ENCODE peak calls at places on chromosomes 5 and 9, in ten cellular contexts. One of them, this sample, is unnamed.
A peak's percentile ranks its signal among the peaks of the same experiment; 100 is the strongest.

GRCh38 chr5:151448038-151448985 is 909 bp downstream of the SLC36A1 start:
- DNase-seq in upper lobe of right lung: no peak
- DNase-seq in AG09309: no peak
- DNase-seq in HCT116: no peak
- DNase-seq in keratinocyte: no peak
- DNase-seq in astrocyte of the spinal cord: no peak
- DNase-seq in cardiac fibroblast: peak; percentile 18
- DNase-seq in cardiac muscle cell: peak; percentile 47
- DNase-seq in neural progenitor cell: peak; percentile 67
- DNase-seq in OCI-LY7: peak; percentile 49
- DNase-seq in this sample: peak; percentile 8

GRCh38 chr9:133571491-133571890 is 37.0 kb downstream of the ADAMTSL2 start:
- DNase-seq in AG09309: no peak
- DNase-seq in HCT116: no peak
- DNase-seq in keratinocyte: no peak
- DNase-seq in OCI-LY7: no peak
- DNase-seq in cardiac muscle cell: no peak
- DNase-seq in upper lobe of right lung: no peak
- DNase-seq in astrocyte of the spinal cord: no peak
- DNase-seq in cardiac fibroblast: no peak
- DNase-seq in neural progenitor cell: no peak
- DNase-seq in this sample: no peak

GRCh38 chr9:131310833-131311554 is 21.5 kb downstream of the PLPP7 start:
- DNase-seq in astrocyte of the spinal cord: no peak
- DNase-seq in cardiac muscle cell: no peak
- DNase-seq in upper lobe of right lung: no peak
- DNase-seq in neural progenitor cell: peak; percentile 18
- DNase-seq in AG09309: no peak
- DNase-seq in cardiac fibroblast: no peak
- DNase-seq in HCT116: no peak
- DNase-seq in OCI-LY7: peak; percentile 7
- DNase-seq in keratinocyte: no peak
- DNase-seq in this sample: no peak

GRCh38 chr9:12774861-12775367 is at the start of gene LURAP1L:
- DNase-seq in cardiac muscle cell: peak; percentile 65
- DNase-seq in astrocyte of the spinal cord: peak; percentile 78
- DNase-seq in upper lobe of right lung: no peak
- DNase-seq in keratinocyte: no peak
- DNase-seq in cardiac fibroblast: peak; percentile 82
- DNase-seq in OCI-LY7: no peak
- DNase-seq in neural progenitor cell: peak; percentile 70
- DNase-seq in HCT116: peak; percentile 70
- DNase-seq in AG09309: no peak
- DNase-seq in this sample: peak; percentile 86

GRCh38 chr9:7394007-7394774 is 405.4 kb downstream of the DMAC1 start:
- DNase-seq in neural progenitor cell: peak; percentile 67
- DNase-seq in AG09309: no peak
- DNase-seq in HCT116: no peak
- DNase-seq in OCI-LY7: no peak
- DNase-seq in cardiac muscle cell: peak; percentile 18
- DNase-seq in cardiac fibroblast: no peak
- DNase-seq in keratinocyte: no peak
- DNase-seq in upper lobe of right lung: no peak
- DNase-seq in astrocyte of the spinal cord: no peak
- DNase-seq in this sample: no peak

GRCh38 chr5:3517331-3517730 is 78.3 kb upstream of the IRX1 start:
- DNase-seq in HCT116: no peak
- DNase-seq in AG09309: no peak
- DNase-seq in neural progenitor cell: peak; percentile 72
- DNase-seq in cardiac muscle cell: no peak
- DNase-seq in cardiac fibroblast: no peak
- DNase-seq in upper lobe of right lung: no peak
- DNase-seq in astrocyte of the spinal cord: no peak
- DNase-seq in OCI-LY7: no peak
- DNase-seq in keratinocyte: no peak
- DNase-seq in this sample: no peak

GRCh38 chr9:33220681-33221567 is 19.0 kb upstream of the SPINK4 start:
- DNase-seq in cardiac muscle cell: no peak
- DNase-seq in cardiac fibroblast: no peak
- DNase-seq in keratinocyte: no peak
- DNase-seq in AG09309: no peak
- DNase-seq in astrocyte of the spinal cord: no peak
- DNase-seq in OCI-LY7: peak; percentile 65
- DNase-seq in upper lobe of right lung: no peak
- DNase-seq in neural progenitor cell: no peak
- DNase-seq in HCT116: no peak
- DNase-seq in this sample: no peak

GRCh38 chr5:66720776-66721175 is 124.6 kb downstream of the MAST4 start:
- DNase-seq in cardiac muscle cell: no peak
- DNase-seq in AG09309: no peak
- DNase-seq in upper lobe of right lung: no peak
- DNase-seq in OCI-LY7: no peak
- DNase-seq in cardiac fibroblast: no peak
- DNase-seq in keratinocyte: no peak
- DNase-seq in neural progenitor cell: no peak
- DNase-seq in astrocyte of the spinal cord: no peak
- DNase-seq in HCT116: no peak
- DNase-seq in this sample: no peak

GRCh38 chr5:125357660-125358059 is 611.2 kb upstream of the ZNF608 start:
- DNase-seq in HCT116: no peak
- DNase-seq in cardiac muscle cell: no peak
- DNase-seq in cardiac fibroblast: no peak
- DNase-seq in neural progenitor cell: no peak
- DNase-seq in upper lobe of right lung: no peak
- DNase-seq in OCI-LY7: no peak
- DNase-seq in astrocyte of the spinal cord: no peak
- DNase-seq in AG09309: no peak
- DNase-seq in keratinocyte: no peak
- DNase-seq in this sample: no peak

GRCh38 chr5:141477169-141477568 is 1.4 kb downstream of the PCDHGC3 start:
- DNase-seq in HCT116: no peak
- DNase-seq in upper lobe of right lung: no peak
- DNase-seq in keratinocyte: no peak
- DNase-seq in cardiac fibroblast: no peak
- DNase-seq in AG09309: no peak
- DNase-seq in neural progenitor cell: no peak
- DNase-seq in cardiac muscle cell: no peak
- DNase-seq in OCI-LY7: no peak
- DNase-seq in astrocyte of the spinal cord: no peak
- DNase-seq in this sample: no peak

GRCh38 chr5:141477815-141478214 is 2.0 kb downstream of the PCDHGC3 start:
- DNase-seq in cardiac muscle cell: no peak
- DNase-seq in cardiac fibroblast: no peak
- DNase-seq in neural progenitor cell: no peak
- DNase-seq in upper lobe of right lung: no peak
- DNase-seq in keratinocyte: no peak
- DNase-seq in astrocyte of the spinal cord: no peak
- DNase-seq in OCI-LY7: no peak
- DNase-seq in AG09309: no peak
- DNase-seq in HCT116: no peak
- DNase-seq in this sample: no peak

GRCh38 chr5:141476132-141476909 is 555 bp downstream of the PCDHGC3 start:
- DNase-seq in upper lobe of right lung: peak; percentile 72
- DNase-seq in cardiac muscle cell: peak; percentile 31
- DNase-seq in HCT116: no peak
- DNase-seq in keratinocyte: no peak
- DNase-seq in AG09309: peak; percentile 46
- DNase-seq in cardiac fibroblast: peak; percentile 81
- DNase-seq in astrocyte of the spinal cord: peak; percentile 85
- DNase-seq in neural progenitor cell: peak; percentile 75
- DNase-seq in OCI-LY7: peak; percentile 43
- DNase-seq in this sample: peak; percentile 82

GRCh38 chr5:141478321-141478945 is 2.7 kb downstream of the PCDHGC3 start:
- DNase-seq in AG09309: no peak
- DNase-seq in OCI-LY7: no peak
- DNase-seq in keratinocyte: peak; percentile 44
- DNase-seq in cardiac muscle cell: no peak
- DNase-seq in upper lobe of right lung: peak; percentile 91
- DNase-seq in neural progenitor cell: no peak
- DNase-seq in astrocyte of the spinal cord: peak; percentile 29
- DNase-seq in cardiac fibroblast: no peak
- DNase-seq in HCT116: no peak
- DNase-seq in this sample: peak; percentile 51

GRCh38 chr5:141475625-141476131 is at the start of gene PCDHGC3:
- DNase-seq in OCI-LY7: peak; percentile 85
- DNase-seq in neural progenitor cell: peak; percentile 95
- DNase-seq in HCT116: no peak
- DNase-seq in keratinocyte: peak; percentile 63
- DNase-seq in upper lobe of right lung: peak; percentile 91
- DNase-seq in cardiac muscle cell: peak; percentile 88
- DNase-seq in cardiac fibroblast: peak; percentile 95
- DNase-seq in AG09309: peak; percentile 87
- DNase-seq in astrocyte of the spinal cord: peak; percentile 97
- DNase-seq in this sample: peak; percentile 95
- TF ChIP-seq CTCF in OCI-LY7: peak; percentile 72
- TF ChIP-seq CTCF in neural progenitor cell: peak; percentile 43
- TF ChIP-seq CTCF in HCT116: no peak
- TF ChIP-seq CTCF in keratinocyte: peak; percentile 20
- TF ChIP-seq CTCF in upper lobe of right lung: peak; percentile 39
- TF ChIP-seq CTCF in cardiac muscle cell: peak; percentile 15
- TF ChIP-seq CTCF in cardiac fibroblast: peak; percentile 11
- TF ChIP-seq CTCF in AG09309: peak; percentile 47
- TF ChIP-seq CTCF in astrocyte of the spinal cord: peak; percentile 43
- TF ChIP-seq CTCF in this sample: no peak

DNA sequence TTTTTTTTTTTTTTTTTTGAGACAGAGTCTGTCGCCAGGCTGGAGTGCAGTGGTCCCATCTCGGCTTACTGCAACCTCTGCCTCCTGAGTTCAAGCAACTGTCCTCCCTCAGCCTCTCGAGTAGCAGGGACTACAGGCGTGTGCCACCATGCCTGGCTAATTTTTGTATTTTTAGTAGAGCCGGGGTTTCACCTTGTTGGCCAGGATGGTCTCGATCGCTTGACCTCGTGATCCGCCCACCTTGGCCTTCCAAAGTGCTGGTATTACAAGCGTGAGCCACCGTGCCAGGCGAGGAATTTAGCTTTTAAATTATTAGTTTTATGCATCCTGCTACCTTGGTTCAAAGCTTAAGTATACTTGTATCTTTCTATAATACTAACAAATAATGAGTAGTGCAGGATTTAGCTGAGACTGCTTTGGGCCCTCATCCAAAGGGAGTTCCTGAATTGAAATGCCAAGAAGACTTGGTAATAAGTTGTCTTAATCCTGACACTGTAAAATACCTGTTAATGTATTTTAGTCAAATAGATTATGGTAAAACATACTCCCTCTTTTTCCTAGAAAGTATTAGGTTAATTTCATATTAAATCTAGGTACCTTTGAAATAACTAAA is 5.0 kb downstream of the CDC42SE2 start:
- DNase-seq in HCT116: no peak
- DNase-seq in OCI-LY7: no peak
- DNase-seq in AG09309: no peak
- DNase-seq in cardiac muscle cell: no peak
- DNase-seq in neural progenitor cell: no peak
- DNase-seq in cardiac fibroblast: peak; percentile 19
- DNase-seq in astrocyte of the spinal cord: peak; percentile 12
- DNase-seq in upper lobe of right lung: no peak
- DNase-seq in keratinocyte: no peak
- DNase-seq in this sample: no peak
- H3K4me3 ChIP-seq in HCT116: no peak overlapping the region
- H3K4me3 ChIP-seq in OCI-LY7: no peak overlapping the region
- H3K4me3 ChIP-seq in AG09309: no peak overlapping the region
- H3K4me3 ChIP-seq in cardiac muscle cell: no peak overlapping the region
- H3K4me3 ChIP-seq in neural progenitor cell: no peak overlapping the region
- H3K4me3 ChIP-seq in cardiac fibroblast: no peak overlapping the region
- H3K4me3 ChIP-seq in astrocyte of the spinal cord: no peak overlapping the region
- H3K4me3 ChIP-seq in upper lobe of right lung: no peak overlapping the region
- H3K4me3 ChIP-seq in keratinocyte: no peak overlapping the region
- H3K4me3 ChIP-seq in this sample: no peak overlapping the region

GRCh38 chr5:127302509-127302908 is 11.9 kb downstream of the MEGF10 start:
- DNase-seq in HCT116: no peak
- DNase-seq in neural progenitor cell: no peak
- DNase-seq in keratinocyte: no peak
- DNase-seq in astrocyte of the spinal cord: no peak
- DNase-seq in OCI-LY7: no peak
- DNase-seq in cardiac muscle cell: no peak
- DNase-seq in upper lobe of right lung: no peak
- DNase-seq in cardiac fibroblast: no peak
- DNase-seq in AG09309: no peak
- DNase-seq in this sample: no peak

GRCh38 chr5:127298623-127299022 is 8.0 kb downstream of the MEGF10 start:
- DNase-seq in OCI-LY7: no peak
- DNase-seq in neural progenitor cell: peak; percentile 37
- DNase-seq in cardiac muscle cell: no peak
- DNase-seq in cardiac fibroblast: no peak
- DNase-seq in keratinocyte: no peak
- DNase-seq in AG09309: no peak
- DNase-seq in upper lobe of right lung: no peak
- DNase-seq in astrocyte of the spinal cord: no peak
- DNase-seq in HCT116: no peak
- DNase-seq in this sample: peak; percentile 44

GRCh38 chr5:127298036-127298429 is 7.4 kb downstream of the MEGF10 start:
- DNase-seq in AG09309: no peak
- DNase-seq in upper lobe of right lung: no peak
- DNase-seq in cardiac muscle cell: no peak
- DNase-seq in neural progenitor cell: no peak
- DNase-seq in keratinocyte: no peak
- DNase-seq in HCT116: no peak
- DNase-seq in OCI-LY7: no peak
- DNase-seq in cardiac fibroblast: no peak
- DNase-seq in astrocyte of the spinal cord: no peak
- DNase-seq in this sample: no peak

GRCh38 chr5:127297348-127298035 is 6.9 kb downstream of the MEGF10 start:
- DNase-seq in HCT116: no peak
- DNase-seq in OCI-LY7: no peak
- DNase-seq in neural progenitor cell: no peak
- DNase-seq in AG09309: no peak
- DNase-seq in keratinocyte: no peak
- DNase-seq in astrocyte of the spinal cord: no peak
- DNase-seq in upper lobe of right lung: no peak
- DNase-seq in cardiac muscle cell: no peak
- DNase-seq in cardiac fibroblast: no peak
- DNase-seq in this sample: no peak

GRCh38 chr5:127299678-127300077 is 9.1 kb downstream of the MEGF10 start:
- DNase-seq in AG09309: no peak
- DNase-seq in neural progenitor cell: peak; percentile 55
- DNase-seq in cardiac muscle cell: no peak
- DNase-seq in OCI-LY7: no peak
- DNase-seq in keratinocyte: no peak
- DNase-seq in astrocyte of the spinal cord: no peak
- DNase-seq in HCT116: no peak
- DNase-seq in upper lobe of right lung: no peak
- DNase-seq in cardiac fibroblast: peak; percentile 12
- DNase-seq in this sample: peak; percentile 11
- TF ChIP-seq CTCF in AG09309: no peak
- TF ChIP-seq CTCF in neural progenitor cell: peak; percentile 29
- TF ChIP-seq CTCF in cardiac muscle cell: no peak
- TF ChIP-seq CTCF in OCI-LY7: no peak
- TF ChIP-seq CTCF in keratinocyte: no peak
- TF ChIP-seq CTCF in astrocyte of the spinal cord: no peak
- TF ChIP-seq CTCF in HCT116: no peak
- TF ChIP-seq CTCF in upper lobe of right lung: no peak
- TF ChIP-seq CTCF in cardiac fibroblast: no peak
- TF ChIP-seq CTCF in this sample: no peak

DNA sequence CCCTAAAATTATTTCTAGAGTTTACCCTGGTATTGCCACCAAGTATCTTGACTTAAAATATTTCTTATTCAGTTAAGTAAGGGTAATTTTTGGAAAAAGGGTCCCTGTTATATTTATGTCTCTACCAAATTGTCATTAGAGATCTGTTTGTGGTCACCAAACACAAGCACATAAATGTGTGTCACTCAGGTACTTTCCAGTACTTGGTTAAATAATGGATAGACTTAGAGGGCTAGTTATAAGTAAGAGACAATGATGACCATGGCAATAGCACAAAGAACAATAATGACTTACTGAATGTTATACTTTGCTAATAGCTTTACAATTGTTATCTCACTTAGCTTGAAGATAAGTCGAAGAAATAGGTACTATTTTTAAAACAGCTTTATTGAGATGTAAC is 9.0 kb downstream of the ADAMTS16 start:
- DNase-seq in OCI-LY7: no peak
- DNase-seq in cardiac fibroblast: no peak
- DNase-seq in neural progenitor cell: no peak
- DNase-seq in keratinocyte: no peak
- DNase-seq in AG09309: no peak
- DNase-seq in cardiac muscle cell: no peak
- DNase-seq in HCT116: no peak
- DNase-seq in astrocyte of the spinal cord: no peak
- DNase-seq in upper lobe of right lung: no peak
- DNase-seq in this sample: no peak
- H3K4me3 ChIP-seq in OCI-LY7: no peak overlapping the region
- H3K4me3 ChIP-seq in cardiac fibroblast: no peak overlapping the region
- H3K4me3 ChIP-seq in neural progenitor cell: no peak overlapping the region
- H3K4me3 ChIP-seq in keratinocyte: no peak overlapping the region
- H3K4me3 ChIP-seq in AG09309: no peak overlapping the region
- H3K4me3 ChIP-seq in cardiac muscle cell: no peak overlapping the region
- H3K4me3 ChIP-seq in HCT116: no peak overlapping the region
- H3K4me3 ChIP-seq in astrocyte of the spinal cord: no peak overlapping the region
- H3K4me3 ChIP-seq in upper lobe of right lung: no peak overlapping the region
- H3K4me3 ChIP-seq in this sample: no peak overlapping the region